ENCODE peak calls at places on chromosome X, in six cellular contexts. S is cardiac fibroblast; A is sigmoid colon; C is activated T-cell treated with anti-CD3 and anti-CD28 coated beads for 4 hours; W is stimulated activated CD4-positive, alpha-beta T cell treated with anti-CD3 and anti-CD28 coated beads, Interleukin-4, amount 100 ng/mL, for 48 hours; L is sciatic nerve. M is an unnamed sample.

GRCh38 chrX:46686003-46686645 is 72.8 kb downstream of the SLC9A7 start:
- DNase-seq in S (peak), A (no peak), C (peak), W (no peak), L (no peak), M (no peak)

GRCh38 chrX:82666355-82666754 is 841.7 kb upstream of the POU3F4 start:
- DNase-seq in S (no peak), A (no peak), C (no peak), W (no peak), L (no peak), M (no peak)

GRCh38 chrX:56947695-56948094 is 47.6 kb downstream of the SPIN3 start:
- DNase-seq in S (peak), A (no peak), C (no peak), W (no peak), L (no peak), M (no peak)

GRCh38 chrX:153456161-153456560 is 10.3 kb upstream of the TREX2 start:
- DNase-seq in S (no peak), A (no peak), C (no peak), W (no peak), L (no peak), M (no peak)

GRCh38 chrX:19800821-19801220 is 86.6 kb downstream of the SH3KBP1 start:
- DNase-seq in S (no peak), A (no peak), C (no peak), W (no peak), L (no peak), M (no peak)

GRCh38 chrX:140917354-140918115 is 84.9 kb upstream of the SPANXB1 start:
- DNase-seq in S (no peak), A (no peak), C (no peak), W (no peak), L (no peak), M (no peak)

GRCh38 chrX:71060127-71060526 is 8.0 kb downstream of the SNX12 start:
- DNase-seq in S (no peak), A (no peak), C (no peak), W (no peak), L (no peak), M (no peak)

GRCh38 chrX:17836830-17837229 is 24.3 kb downstream of the RAI2 start:
- DNase-seq in S (no peak), A (no peak), C (no peak), W (no peak), L (no peak), M (no peak)

GRCh38 chrX:139798701-139799100 is 90.7 kb upstream of the MCF2 start:
- DNase-seq in S (no peak), A (no peak), C (no peak), W (no peak), L (no peak), M (no peak)

M was measured in glomerular endothelial cell.